ENCODE peak calls at places on chromosomes 6 and 20, in four cellular contexts. One of them, this sample, is unnamed.

GRCh38 chr20:584375-585301 is 25.5 kb downstream of the TCF15 start:
- DNase-seq in HTR-8/SVneo: no peak
- DNase-seq in NCI-H2029 treated with DMSO at 0.1 percent for 48 hours: no peak
- DNase-seq in GM12891: no peak
- DNase-seq in this sample: no peak

GRCh38 chr6:106511274-106512047 is 117.8 kb downstream of the RTN4IP1 start:
- DNase-seq in HTR-8/SVneo: no peak
- DNase-seq in NCI-H2029 treated with DMSO at 0.1 percent for 48 hours: no peak
- DNase-seq in GM12891: peak
- DNase-seq in this sample: no peak

GRCh38 chr6:18039481-18039880 is 52.0 kb upstream of the KIF13A start:
- DNase-seq in HTR-8/SVneo: no peak
- DNase-seq in NCI-H2029 treated with DMSO at 0.1 percent for 48 hours: no peak
- DNase-seq in GM12891: no peak
- DNase-seq in this sample: no peak

GRCh38 chr20:5688431-5688972 is 61.7 kb upstream of the SHLD1 start:
- DNase-seq in HTR-8/SVneo: no peak
- DNase-seq in NCI-H2029 treated with DMSO at 0.1 percent for 48 hours: no peak
- DNase-seq in GM12891: no peak
- DNase-seq in this sample: no peak

GRCh38 chr6:52009736-52010135 is 77.7 kb downstream of the PKHD1 start:
- DNase-seq in HTR-8/SVneo: no peak
- DNase-seq in NCI-H2029 treated with DMSO at 0.1 percent for 48 hours: no peak
- DNase-seq in GM12891: no peak
- DNase-seq in this sample: no peak

GRCh38 chr6:315226-315625 is 22.9 kb downstream of the DUSP22 start:
- DNase-seq in HTR-8/SVneo: no peak
- DNase-seq in NCI-H2029 treated with DMSO at 0.1 percent for 48 hours: no peak
- DNase-seq in GM12891: no peak
- DNase-seq in this sample: no peak

GRCh38 chr6:30963641-30964040 is 19.9 kb upstream of the MUC21 start:
- DNase-seq in HTR-8/SVneo: no peak
- DNase-seq in NCI-H2029 treated with DMSO at 0.1 percent for 48 hours: no peak
- DNase-seq in GM12891: no peak
- DNase-seq in this sample: no peak

GRCh38 chr6:48186746-48187145 is 75.7 kb upstream of the PTCHD4 start:
- DNase-seq in HTR-8/SVneo: no peak
- DNase-seq in NCI-H2029 treated with DMSO at 0.1 percent for 48 hours: no peak
- DNase-seq in GM12891: no peak
- DNase-seq in this sample: no peak

GRCh38 chr20:34365765-34366213 is 2.7 kb downstream of the ITCH start:
- DNase-seq in HTR-8/SVneo: no peak
- DNase-seq in NCI-H2029 treated with DMSO at 0.1 percent for 48 hours: no peak
- DNase-seq in GM12891: peak
- DNase-seq in this sample: no peak

GRCh38 chr6:136503303-136503702 is 46.9 kb downstream of the MAP7 start:
- DNase-seq in HTR-8/SVneo: no peak
- DNase-seq in NCI-H2029 treated with DMSO at 0.1 percent for 48 hours: no peak
- DNase-seq in GM12891: no peak
- DNase-seq in this sample: no peak

GRCh38 chr6:170005680-170006470 is 254.5 kb downstream of the ERMARD start:
- DNase-seq in HTR-8/SVneo: no peak
- DNase-seq in NCI-H2029 treated with DMSO at 0.1 percent for 48 hours: no peak
- DNase-seq in GM12891: no peak
- DNase-seq in this sample: no peak

GRCh38 chr6:51866867-51867266 is 220.5 kb downstream of the PKHD1 start:
- DNase-seq in HTR-8/SVneo: no peak
- DNase-seq in NCI-H2029 treated with DMSO at 0.1 percent for 48 hours: no peak
- DNase-seq in GM12891: no peak
- DNase-seq in this sample: no peak

GRCh38 chr6:52141596-52141995 is 44.6 kb upstream of the IL17A start:
- DNase-seq in HTR-8/SVneo: no peak
- DNase-seq in NCI-H2029 treated with DMSO at 0.1 percent for 48 hours: no peak
- DNase-seq in GM12891: no peak
- DNase-seq in this sample: no peak

GRCh38 chr20:44142416-44142815 is 44.6 kb downstream of the JPH2 start:
- DNase-seq in HTR-8/SVneo: no peak
- DNase-seq in NCI-H2029 treated with DMSO at 0.1 percent for 48 hours: no peak
- DNase-seq in GM12891: no peak
- DNase-seq in this sample: no peak

GRCh38 chr6:170021579-170021978 is 269.3 kb downstream of the DLL1 start:
- DNase-seq in HTR-8/SVneo: no peak
- DNase-seq in NCI-H2029 treated with DMSO at 0.1 percent for 48 hours: no peak
- DNase-seq in GM12891: no peak
- DNase-seq in this sample: no peak

GRCh38 chr6:127131275-127131674 is 12.8 kb downstream of the RSPO3 start:
- DNase-seq in HTR-8/SVneo: no peak
- DNase-seq in NCI-H2029 treated with DMSO at 0.1 percent for 48 hours: no peak
- DNase-seq in GM12891: no peak
- DNase-seq in this sample: no peak

GRCh38 chr20:46408281-46408731 is 1.9 kb upstream of the ELMO2 start:
- DNase-seq in HTR-8/SVneo: no peak
- DNase-seq in NCI-H2029 treated with DMSO at 0.1 percent for 48 hours: no peak
- DNase-seq in GM12891: no peak
- DNase-seq in this sample: no peak

GRCh38 chr6:2938632-2939083 is 32.7 kb downstream of the SERPINB6 start:
- DNase-seq in HTR-8/SVneo: no peak
- DNase-seq in NCI-H2029 treated with DMSO at 0.1 percent for 48 hours: peak
- DNase-seq in GM12891: no peak
- DNase-seq in this sample: no peak

GRCh38 chr20:31987744-31988143 is 19.8 kb downstream of the XKR7 start:
- DNase-seq in HTR-8/SVneo: no peak
- DNase-seq in NCI-H2029 treated with DMSO at 0.1 percent for 48 hours: no peak
- DNase-seq in GM12891: no peak
- DNase-seq in this sample: peak

GRCh38 chr6:34717466-34717865 is 20.9 kb upstream of the ILRUN start:
- DNase-seq in HTR-8/SVneo: no peak
- DNase-seq in NCI-H2029 treated with DMSO at 0.1 percent for 48 hours: no peak
- DNase-seq in GM12891: no peak
- DNase-seq in this sample: no peak

GRCh38 chr6:83867527-83868161 is 8.2 kb downstream of the CYB5R4 start:
- DNase-seq in HTR-8/SVneo: no peak
- DNase-seq in NCI-H2029 treated with DMSO at 0.1 percent for 48 hours: no peak
- DNase-seq in GM12891: no peak
- DNase-seq in this sample: peak